ENCODE peak calls at places on chromosomes 13 and 19, in nine cellular contexts. Q is left ventricle myocardium inferior, C is RWPE2, F is HCT116, B is tibial artery, K is choroid plexus epithelial cell, I is cardiac muscle cell, P is A549, J is bronchial epithelial cell. V is an unnamed sample.

GRCh38 chr19:37953576-37954303 is 46.7 kb downstream of the SIPA1L3 start:
- DNase-seq in Q (no peak), C (no peak), F (no peak), B (no peak), K (peak; percentile 32), I (peak; percentile 50), P (no peak), J (no peak), V (peak; percentile 53)

GRCh38 chr19:17767559-17767958 is 16.3 kb downstream of the FCHO1 start:
- DNase-seq in Q (no peak), C (no peak), F (no peak), B (no peak), K (no peak), I (no peak), P (no peak), J (no peak), V (no peak)

GRCh38 chr19:46125447-46125846 is 959 bp upstream of the IGFL3 start:
- DNase-seq in Q (no peak), C (no peak), F (no peak), B (no peak), K (no peak), I (no peak), P (no peak), J (no peak), V (no peak)

GRCh38 chr13:99909836-99910619 is 61.5 kb downstream of the ZIC5 start:
- DNase-seq in Q (peak; percentile 36), C (no peak), F (no peak), B (no peak), K (peak; percentile 53), I (peak; percentile 8), P (no peak), J (no peak), V (no peak)

GRCh38 chr13:25783480-25784081 is 268.2 kb downstream of the SHISA2 start:
- DNase-seq in Q (no peak), C (no peak), F (no peak), B (no peak), K (no peak), I (no peak), P (no peak), J (no peak), V (no peak)

GRCh38 chr13:44160549-44161278 is 212.9 kb upstream of the SERP2 start:
- DNase-seq in Q (no peak), C (no peak), F (no peak), B (no peak), K (no peak), I (no peak), P (no peak), J (peak; percentile 33), V (no peak)

GRCh38 chr13:113245858-113246791 is 36.7 kb downstream of the CUL4A start:
- DNase-seq in Q (no peak), C (no peak), F (no peak), B (no peak), K (no peak), I (peak; percentile 2), P (no peak), J (peak; percentile 14), V (no peak)

GRCh38 chr19:2096543-2097329 is at the start of gene IZUMO4:
- DNase-seq in Q (peak; percentile 99), C (peak; percentile 95), F (peak; percentile 92), B (peak; percentile 97), K (peak; percentile 98), I (peak; percentile 99), P (peak; percentile 82), J (peak; percentile 81), V (peak; percentile 97)

GRCh38 chr13:26619321-26619720 is 61.8 kb downstream of the WASF3 start:
- DNase-seq in Q (no peak), C (no peak), F (no peak), B (no peak), K (peak; percentile 67), I (peak; percentile 54), P (no peak), J (peak; percentile 49), V (peak; percentile 71)

GRCh38 chr13:87754097-87754496 is 82.9 kb downstream of the SLITRK5 start:
- DNase-seq in Q (no peak), C (no peak), F (no peak), B (no peak), K (no peak), I (no peak), P (no peak), J (no peak), V (no peak)

GRCh38 chr19:15977193-15977592 is 28.4 kb downstream of the OR10H4 start:
- DNase-seq in Q (no peak), C (no peak), F (no peak), B (no peak), K (no peak), I (no peak), P (no peak), J (no peak), V (no peak)

GRCh38 chr19:15971217-15971616 is 22.4 kb downstream of the OR10H4 start:
- DNase-seq in Q (no peak), C (no peak), F (peak; percentile 3), B (no peak), K (no peak), I (no peak), P (no peak), J (no peak), V (no peak)
- TF ChIP-seq CTCF in Q (no peak), C (no peak), F (no peak), B (no peak), K (no peak), I (no peak), P (no peak), J (no peak), V (no peak)

GRCh38 chr19:57583521-57584416 is at the start of gene ZIK1:
- DNase-seq in Q (peak; percentile 92), C (peak; percentile 81), F (no peak), B (peak; percentile 84), K (peak; percentile 93), I (peak; percentile 95), P (no peak), J (peak; percentile 77), V (peak; percentile 95)

GRCh38 chr19:57583104-57583520 is 833 bp upstream of the ZIK1 start:
- DNase-seq in Q (peak; percentile 12), C (no peak), F (no peak), B (no peak), K (no peak), I (no peak), P (no peak), J (no peak), V (no peak)

GRCh38 chr19:57576661-57577060 is 2.0 kb downstream of the ZNF416 start:
- DNase-seq in Q (no peak), C (no peak), F (no peak), B (no peak), K (no peak), I (no peak), P (no peak), J (no peak), V (no peak)

GRCh38 chr19:57578487-57579205 is at the start of gene ZNF416:
- DNase-seq in Q (peak; percentile 96), C (peak; percentile 94), F (peak; percentile 99), B (peak; percentile 97), K (peak; percentile 99), I (peak; percentile 99), P (peak; percentile 99), J (peak; percentile 96), V (peak; percentile 99)
- TF ChIP-seq CTCF in Q (peak; percentile 40), C (peak; percentile 17), F (peak; percentile 9), B (no peak), K (peak; percentile 40), I (peak; percentile 29), P (no peak), J (peak; percentile 27), V (peak; percentile 4)

GRCh38 chr13:46527237-46527636 is 25.7 kb upstream of the LRCH1 start:
- DNase-seq in Q (no peak), C (no peak), F (no peak), B (no peak), K (no peak), I (no peak), P (no peak), J (peak; percentile 74), V (no peak)
- TF ChIP-seq CTCF in Q (no peak), C (no peak), F (no peak), B (no peak), K (no peak), I (no peak), P (no peak), J (no peak), V (no peak)

DNA sequence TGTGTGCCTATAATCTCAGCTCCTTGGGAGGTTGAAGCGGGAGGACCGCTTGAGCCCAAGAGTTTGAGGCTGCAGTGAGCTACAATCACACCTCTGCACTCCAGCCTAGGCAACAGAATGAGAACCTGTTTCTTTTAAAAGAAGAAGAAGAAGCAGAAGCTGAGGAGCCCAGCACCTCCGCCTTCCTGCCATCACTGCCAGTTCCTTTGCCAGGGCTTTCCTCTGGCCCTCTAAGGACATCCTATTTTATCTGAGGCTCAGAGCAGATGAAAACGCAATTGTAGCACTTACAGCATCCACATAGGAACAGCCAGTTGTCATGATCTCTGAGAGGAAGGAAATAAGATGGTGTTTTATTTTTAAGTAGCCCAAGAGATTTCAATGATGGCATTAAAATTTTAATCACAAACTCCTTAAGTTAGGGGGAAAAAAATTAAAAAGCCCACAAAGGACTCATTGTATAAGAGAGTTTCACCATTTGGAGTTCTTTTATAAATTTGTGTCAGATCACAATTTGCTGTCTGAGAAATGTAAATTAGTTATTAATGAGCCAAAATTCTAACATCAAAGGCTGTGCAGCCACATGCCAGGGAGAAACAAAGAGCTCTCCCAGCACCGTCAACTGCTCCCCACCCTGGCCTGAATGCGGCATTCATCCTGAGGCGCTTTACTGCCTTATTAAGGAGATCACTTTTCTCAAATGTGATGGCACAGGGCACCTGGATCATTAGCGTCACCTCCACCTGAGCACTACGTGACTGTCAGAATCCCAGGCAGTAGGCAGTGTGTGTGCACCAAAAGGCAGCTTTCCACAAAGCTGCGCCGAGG is 393.1 kb downstream of the FOXO1 start:
- DNase-seq in Q (no peak), C (no peak), F (no peak), B (no peak), K (no peak), I (no peak), P (no peak), J (no peak), V (no peak)
- TF ChIP-seq CTCF in Q (no peak), C (no peak), F (no peak), B (no peak), K (no peak), I (no peak), P (no peak), J (no peak), V (no peak)

DNA sequence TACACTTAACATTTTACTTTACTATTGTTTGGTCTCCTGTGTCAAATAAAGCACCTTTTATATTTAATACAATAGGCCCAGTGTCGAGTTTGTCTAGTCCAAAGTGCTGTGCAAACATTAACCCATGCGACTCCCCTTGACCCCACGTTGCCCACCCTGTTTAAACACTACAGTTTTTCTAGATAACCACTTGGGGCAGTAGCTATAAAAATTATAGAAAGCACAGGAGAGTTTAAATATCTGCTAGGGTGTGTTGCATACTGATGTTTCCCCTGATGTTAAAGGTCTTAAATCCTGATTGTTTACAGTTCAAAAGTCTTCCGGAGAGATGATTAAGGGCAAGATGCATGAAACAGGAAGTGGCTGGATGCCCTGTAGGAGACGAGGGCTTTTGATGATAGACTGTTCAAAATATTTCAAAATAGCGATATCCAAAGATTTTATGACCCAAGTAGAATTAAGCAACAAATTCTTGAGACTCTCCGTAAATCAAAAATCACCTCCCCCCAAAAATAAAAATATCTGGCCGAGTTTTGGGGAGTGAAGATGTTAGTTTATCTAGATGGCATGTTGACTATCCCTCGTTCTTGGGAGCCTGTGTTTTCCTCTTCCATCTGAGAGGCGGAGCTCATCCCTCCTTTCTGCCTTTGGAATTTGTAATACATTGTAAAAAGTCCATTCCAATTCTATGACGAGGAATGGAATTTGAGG is 167.1 kb downstream of the FGF9 start:
- DNase-seq in Q (no peak), C (no peak), F (no peak), B (no peak), K (no peak), I (no peak), P (no peak), J (no peak), V (no peak)
- TF ChIP-seq CTCF in Q (no peak), C (no peak), F (no peak), B (no peak), K (no peak), I (no peak), P (no peak), J (no peak), V (no peak)

GRCh38 chr19:518292-519231 is 11.3 kb downstream of the TPGS1 start:
- DNase-seq in Q (no peak), C (no peak), F (no peak), B (no peak), K (no peak), I (peak; percentile 70), P (no peak), J (no peak), V (no peak)
- TF ChIP-seq CTCF in Q (no peak), C (no peak), F (no peak), B (no peak), K (no peak), I (no peak), P (no peak), J (peak; percentile 21), V (no peak)